ENCODE peak calls at places on chromosomes 16 and 17, in eight cellular contexts. O is NCI-H774; D is activated CD4-positive, alpha-beta T cell treated with anti-CD3 and anti-CD28 coated beads, Interleukin-2, amount 10 ng/mL, durations not matched to agents 7 days and 5 days; X is type B pancreatic cell; R is stimulated activated CD8-positive, alpha-beta memory T cell treated with anti-CD3 and anti-CD28 coated beads, Interleukin-7, amount 100 ng/mL, for 24 hours; U is SHP77; H is NCI-H2081 treated with DMSO at 0.1 percent for 48 hours; F is amygdala. C is an unnamed sample.

GRCh38 chr17:59451706-59452105 is 113.7 kb upstream of the DHX40 start:
- DNase-seq in O (no peak), D (no peak), X (no peak), R (no peak), U (no peak), H (no peak), F (no peak), C (no peak)

GRCh38 chr16:814974-815373 is 14.4 kb upstream of the GNG13 start:
- DNase-seq in O (no peak), D (no peak), X (no peak), R (no peak), U (no peak), H (no peak), F (no peak), C (no peak)

GRCh38 chr17:50798424-50799344 is 31.4 kb upstream of the ANKRD40CL start:
- DNase-seq in O (no peak), D (no peak), X (no peak), R (no peak), U (no peak), H (no peak), F (no peak), C (no peak)

GRCh38 chr16:4315185-4316102 is at the start of gene GLIS2:
- DNase-seq in O (peak; percentile 70), D (no peak), X (no peak), R (no peak), U (peak; percentile 70), H (no peak), F (peak; percentile 49), C (no peak)

GRCh38 chr17:39132192-39132600 is 19.2 kb downstream of the PLXDC1 start:
- DNase-seq in O (no peak), D (no peak), X (no peak), R (no peak), U (no peak), H (no peak), F (no peak), C (no peak)

GRCh38 chr17:67215991-67216421 is 29.0 kb downstream of the HELZ start:
- DNase-seq in O (no peak), D (no peak), X (no peak), R (no peak), U (no peak), H (no peak), F (no peak), C (no peak)

GRCh38 chr16:24610421-24610765 is 71.0 kb downstream of the RBBP6 start:
- DNase-seq in O (no peak), D (no peak), X (no peak), R (no peak), U (no peak), H (no peak), F (no peak), C (no peak)

GRCh38 chr17:48413613-48414405 is 16.2 kb downstream of the SKAP1 start:
- DNase-seq in O (no peak), D (no peak), X (no peak), R (no peak), U (no peak), H (no peak), F (no peak), C (no peak)

GRCh38 chr16:88643546-88643932 is 5.2 kb downstream of the IL17C start:
- DNase-seq in O (no peak), D (no peak), X (no peak), R (no peak), U (no peak), H (no peak), F (no peak), C (no peak)

GRCh38 chr16:68416057-68417046 is 32.0 kb downstream of the SMPD3 start:
- DNase-seq in O (peak; percentile 80), D (no peak), X (no peak), R (no peak), U (no peak), H (peak; percentile 71), F (no peak), C (no peak)

GRCh38 chr16:88536510-88536909 is 33.7 kb upstream of the ZC3H18 start:
- DNase-seq in O (no peak), D (no peak), X (no peak), R (no peak), U (no peak), H (no peak), F (no peak), C (no peak)

GRCh38 chr17:50080096-50080480 is 15.1 kb upstream of the PDK2 start:
- DNase-seq in O (no peak), D (no peak), X (no peak), R (no peak), U (no peak), H (no peak), F (no peak), C (no peak)

GRCh38 chr16:5916711-5917191 is 819.2 kb upstream of the EEF2KMT start:
- DNase-seq in O (no peak), D (no peak), X (no peak), R (no peak), U (no peak), H (no peak), F (no peak), C (no peak)